ENCODE peak calls at places on chromosomes 2 and 18, in six cellular contexts. M is foreskin fibroblast; W is natural killer cell; L is type B pancreatic cell; F is body of pancreas; H is CD4-positive, alpha-beta T cell. U is an unnamed sample.

GRCh38 chr18:73296686-73297085 is 428.9 kb upstream of the NETO1 start:
- DNase-seq in F (no peak), W (no peak), H (no peak), L (no peak), M (no peak), U (no peak)

GRCh38 chr2:207869784-207870778 is 100.4 kb upstream of the FZD5 start:
- DNase-seq in M (peak), W (no peak), H (no peak), L (no peak), F (peak), U (no peak)

GRCh38 chr2:152566034-152566727 is 151.1 kb downstream of the PRPF40A start:
- DNase-seq in M (no peak), L (no peak), F (no peak), W (no peak), H (no peak), U (no peak)

GRCh38 chr2:80302465-80303005 is 2.0 kb downstream of the LRRTM1 start:
- DNase-seq in W (no peak), F (no peak), M (no peak), H (no peak), L (no peak), U (no peak)

GRCh38 chr2:24859968-24860600 is 60.0 kb downstream of the ADCY3 start:
- DNase-seq in W (no peak), L (no peak), H (no peak), M (no peak), F (peak), U (no peak)

GRCh38 chr2:63058149-63058741 is 7.6 kb downstream of the OTX1 start:
- DNase-seq in H (no peak), L (peak), M (no peak), W (no peak), F (no peak), U (no peak)

GRCh38 chr18:3186678-3187658 is 32.8 kb downstream of the MYOM1 start:
- DNase-seq in H (no peak), L (no peak), F (peak), W (no peak), M (no peak), U (no peak)

GRCh38 chr2:185069107-185069506 is 470.8 kb downstream of the ZNF804A start:
- DNase-seq in M (no peak), H (no peak), F (no peak), W (no peak), L (no peak), U (no peak)

GRCh38 chr2:194104687-194105086 is 1552.3 kb upstream of the SLC39A10 start:
- DNase-seq in M (no peak), F (no peak), L (no peak), H (no peak), W (no peak), U (no peak)

DNA sequence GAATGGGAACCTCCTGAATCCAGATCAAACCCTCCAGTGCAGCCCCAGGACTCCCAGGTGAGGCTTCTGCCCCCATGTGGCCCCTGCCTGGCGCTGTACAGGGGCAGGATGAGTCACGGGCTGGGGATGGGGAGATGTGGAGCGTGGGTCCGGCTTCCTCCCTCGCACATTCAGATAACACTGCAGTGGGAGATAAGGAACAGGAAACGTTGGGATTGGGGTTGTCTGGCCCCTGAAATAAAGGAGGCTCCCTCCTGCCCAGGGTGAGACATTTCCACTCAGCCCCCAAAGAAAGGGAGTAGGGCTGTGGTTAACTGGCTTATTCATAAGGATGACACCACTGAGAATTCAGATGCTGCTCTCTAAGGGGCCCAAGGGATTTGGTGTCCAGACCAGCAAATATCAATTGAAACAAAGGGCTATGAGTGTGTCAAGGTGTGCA is 30.7 kb downstream of the IGFBP5 start:
- DNase-seq in H (no peak), F (no peak), W (no peak), M (no peak), L (no peak), U (no peak)
- TF ChIP-seq CTCF in H (no peak), F (no peak), W (no peak), M (peak), L (no peak), U (no peak)

DNA sequence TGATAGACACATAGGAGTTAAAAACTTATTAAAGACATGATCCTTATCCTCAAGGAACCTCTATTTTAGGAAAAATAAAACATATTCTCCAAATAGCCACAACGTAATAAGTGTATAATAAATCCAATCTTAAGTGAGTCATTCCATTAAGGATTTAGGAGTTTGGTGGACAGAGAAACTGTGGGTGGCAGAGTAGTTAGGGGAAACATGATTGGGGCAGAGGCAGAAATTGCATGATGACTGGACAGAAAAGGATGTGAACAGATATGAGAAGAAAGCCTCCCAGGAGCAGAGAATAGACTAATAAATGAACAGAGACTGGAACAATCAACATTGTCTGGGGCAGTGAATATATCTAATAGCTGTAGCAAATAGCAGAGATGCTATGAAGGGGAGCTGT is 48.1 kb upstream of the SIGLEC15 start:
- DNase-seq in F (no peak), L (no peak), H (no peak), W (no peak), M (peak), U (no peak)
- TF ChIP-seq CTCF in F (no peak), L (no peak), H (no peak), W (no peak), M (no peak), U (no peak)

DNA sequence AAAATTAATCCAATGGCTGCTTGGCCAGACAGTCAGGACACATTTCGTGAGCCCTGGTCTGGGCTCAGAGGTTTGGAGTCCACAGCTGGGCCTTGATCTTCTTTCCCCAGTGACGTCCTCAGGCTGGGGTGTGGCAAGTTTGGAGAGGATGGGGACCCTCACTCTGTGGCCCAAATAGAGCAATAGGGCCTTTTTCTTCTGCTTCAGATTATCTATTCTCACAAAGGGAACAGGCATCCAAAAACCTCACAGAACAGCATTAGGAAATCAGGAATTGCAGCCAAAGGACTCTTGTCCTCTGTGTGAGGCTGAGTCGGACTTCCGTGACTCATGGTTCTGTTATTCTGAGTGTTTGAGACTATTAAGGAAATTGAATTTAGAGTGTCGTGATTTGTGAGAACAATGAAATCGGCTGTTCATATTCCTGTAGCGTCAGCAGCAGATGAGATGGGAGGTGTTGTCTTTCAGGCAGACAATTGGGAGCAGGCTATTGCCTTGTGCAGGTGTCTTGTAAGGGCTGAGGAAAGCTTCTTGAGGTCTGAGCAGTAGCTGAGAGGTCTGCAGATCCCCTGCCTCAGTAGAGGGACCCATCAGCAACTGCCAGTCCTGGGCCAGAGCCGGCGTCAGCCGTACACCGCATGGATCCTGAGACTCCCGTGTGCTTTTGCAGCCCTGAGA is 113.8 kb downstream of the SH3RF3 start:
- DNase-seq in H (no peak), M (peak), L (no peak), W (peak), F (peak), U (no peak)
- TF ChIP-seq CTCF in H (no peak), M (no peak), L (no peak), W (no peak), F (no peak), U (no peak)

DNA sequence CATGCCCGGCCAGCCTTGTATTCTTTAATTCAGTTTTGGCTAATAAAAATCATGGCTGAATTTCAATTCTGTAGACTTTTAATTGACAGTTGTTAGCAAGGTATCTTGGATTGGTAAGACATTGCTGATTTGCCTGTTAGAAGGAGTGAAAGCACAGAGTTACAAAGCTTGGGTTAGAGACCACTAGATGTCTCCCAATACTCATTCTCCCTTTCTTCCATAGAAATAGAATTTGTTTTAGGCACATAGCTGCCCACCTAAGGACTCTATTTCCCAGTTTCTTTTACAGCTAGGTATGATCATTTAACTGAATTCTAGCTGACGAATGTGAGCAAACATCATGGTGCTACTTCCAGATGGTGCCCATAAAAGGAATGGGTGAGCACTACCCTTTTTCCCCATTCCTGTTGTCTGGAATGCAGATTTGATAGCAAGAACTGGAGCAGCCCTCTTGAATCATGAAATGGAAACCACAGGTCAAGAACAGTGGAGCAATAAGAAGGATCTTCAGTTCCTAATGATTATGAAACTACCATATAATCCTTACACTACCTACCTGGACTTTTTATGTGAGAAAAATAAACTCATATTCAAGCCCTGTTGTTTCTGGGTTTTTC is 17.5 kb downstream of the PECR start:
- DNase-seq in M (peak), W (no peak), L (no peak), F (no peak), H (no peak), U (no peak)
- TF ChIP-seq CTCF in M (no peak), W (no peak), L (peak), F (no peak), H (peak), U (no peak)

GRCh38 chr2:237685408-237685807 is 58.0 kb downstream of the LRRFIP1 start:
- DNase-seq in W (no peak), F (no peak), H (no peak), M (no peak), L (no peak), U (no peak)
- TF ChIP-seq CTCF in W (no peak), F (no peak), H (no peak), M (peak), L (peak), U (no peak)

U was measured in activated B cell treated with CpG ODN at 0.5 μM for 24 hours.